ENCODE peak calls at places on chromosome 22, in seven cellular contexts. L, R, M, J, W, E and N are unnamed samples.

GRCh38 chr22:41770715-41771452 is 29.6 kb upstream of the CCDC134 start:
- DNase-seq in M (no peak), J (no peak), R (no peak), E (no peak), W (no peak), L (no peak), N (no peak)

GRCh38 chr22:21446128-21446826 is 20.9 kb upstream of the TMEM191C start:
- DNase-seq in R (no peak), M (no peak), L (peak; percentile 20), W (no peak), E (no peak), J (no peak), N (no peak)

GRCh38 chr22:19469421-19469820 is 9.6 kb downstream of the UFD1 start:
- DNase-seq in W (no peak), M (no peak), L (no peak), E (no peak), J (no peak), R (no peak), N (no peak)

GRCh38 chr22:19448076-19448607 is 631 bp upstream of the C22orf39 start:
- DNase-seq in E (peak; percentile 17), J (no peak), L (peak; percentile 35), W (no peak), M (peak; percentile 65), R (no peak), N (no peak)

GRCh38 chr22:30878516-30879365 is 89.8 kb downstream of the MORC2 start:
- DNase-seq in W (no peak), R (no peak), L (no peak), J (no peak), M (peak; percentile 13), E (no peak), N (no peak)

GRCh38 chr22:37353839-37354238 is 71.5 kb downstream of the CYTH4 start:
- DNase-seq in L (no peak), M (no peak), R (no peak), J (no peak), E (no peak), W (no peak), N (no peak)

GRCh38 chr22:28171135-28171534 is 252.1 kb upstream of the PITPNB start:
- DNase-seq in L (no peak), E (no peak), W (peak; percentile 15), M (no peak), J (no peak), R (no peak), N (no peak)

GRCh38 chr22:48389916-48390315 is 1437.8 kb downstream of the BRD1 start:
- DNase-seq in J (no peak), M (no peak), W (no peak), R (no peak), L (no peak), E (no peak), N (no peak)

GRCh38 chr22:48089601-48090331 is 1327.3 kb downstream of the TBC1D22A start:
- DNase-seq in R (no peak), L (no peak), J (no peak), E (no peak), W (peak; percentile 53), M (peak; percentile 94), N (peak; percentile 26)

GRCh38 chr22:20508815-20509271 is 1.4 kb downstream of the MED15 start:
- DNase-seq in R (peak; percentile 28), W (no peak), J (no peak), M (no peak), L (no peak), E (no peak), N (no peak)

GRCh38 chr22:31583861-31584485 is 78.0 kb downstream of the PISD start:
- DNase-seq in E (no peak), M (no peak), L (no peak), J (no peak), W (no peak), R (peak; percentile 45), N (no peak)

GRCh38 chr22:37486224-37486845 is at the start of gene MFNG:
- DNase-seq in M (peak; percentile 76), L (peak; percentile 71), J (no peak), R (peak; percentile 80), E (peak; percentile 74), W (peak; percentile 26), N (no peak)

GRCh38 chr22:24834845-24835570 is 29.0 kb downstream of the SGSM1 start:
- DNase-seq in W (no peak), J (no peak), E (no peak), L (no peak), M (no peak), R (peak; percentile 26), N (no peak)

GRCh38 chr22:30422481-30423295 is 2.9 kb upstream of the MTFP1 start:
- DNase-seq in E (peak; percentile 46), W (peak; percentile 65), M (peak; percentile 91), J (peak; percentile 72), R (peak; percentile 60), L (peak; percentile 73), N (peak; percentile 93)

GRCh38 chr22:29587938-29588699 is 7.2 kb upstream of the NIPSNAP1 start:
- DNase-seq in L (no peak), W (no peak), J (no peak), R (peak; percentile 42), E (no peak), M (peak; percentile 45), N (peak; percentile 54)

GRCh38 chr22:29244785-29245625 is 22.8 kb downstream of the RHBDD3 start:
- DNase-seq in R (no peak), W (no peak), J (no peak), E (no peak), L (no peak), M (no peak), N (no peak)

GRCh38 chr22:38383417-38383816 is 66.2 kb upstream of the CSNK1E start:
- DNase-seq in J (no peak), L (no peak), R (no peak), E (no peak), W (no peak), M (no peak), N (no peak)

GRCh38 chr22:37906364-37907008 is 389 bp downstream of the MICALL1 start:
- DNase-seq in R (no peak), W (no peak), L (no peak), J (no peak), E (peak; percentile 34), M (no peak), N (no peak)

GRCh38 chr22:24845036-24845918 is 39.3 kb downstream of the SGSM1 start:
- DNase-seq in W (no peak), E (no peak), J (peak; percentile 30), M (peak; percentile 91), R (no peak), L (no peak), N (no peak)

GRCh38 chr22:32533265-32534068 is 58.9 kb downstream of the FBXO7 start:
- DNase-seq in J (no peak), M (no peak), R (no peak), W (no peak), L (no peak), E (no peak), N (peak; percentile 56)

GRCh38 chr22:27686534-27686933 is 115.0 kb downstream of the MN1 start:
- DNase-seq in R (peak; percentile 87), J (peak; percentile 70), M (peak; percentile 96), L (no peak), E (no peak), W (no peak), N (peak; percentile 65)

GRCh38 chr22:19974935-19975706 is 33.5 kb upstream of the TXNRD2 start:
- DNase-seq in L (no peak), W (no peak), J (no peak), M (no peak), R (peak; percentile 68), E (no peak), N (no peak)

GRCh38 chr22:26894766-26895485 is 237.5 kb downstream of the MIAT start:
- DNase-seq in R (peak; percentile 88), M (peak; percentile 77), L (peak; percentile 29), J (no peak), E (no peak), W (no peak), N (peak; percentile 93)

GRCh38 chr22:48886604-48887393 is 940.9 kb downstream of the BRD1 start:
- DNase-seq in L (no peak), R (no peak), M (no peak), W (no peak), J (no peak), E (no peak), N (no peak)

GRCh38 chr22:19138217-19139000 is 6.0 kb downstream of the ESS2 start:
- DNase-seq in J (no peak), R (no peak), M (no peak), L (no peak), E (no peak), W (no peak), N (no peak)

GRCh38 chr22:20113551-20114310 is 2.2 kb upstream of the RANBP1 start:
- DNase-seq in R (no peak), M (peak; percentile 20), L (no peak), E (no peak), W (no peak), J (no peak), N (no peak)

GRCh38 chr22:32536352-32536751 is 61.7 kb downstream of the FBXO7 start:
- DNase-seq in R (no peak), L (no peak), E (no peak), M (no peak), J (no peak), W (no peak), N (no peak)

GRCh38 chr22:38299001-38299651 is 18.1 kb downstream of the CSNK1E start:
- DNase-seq in W (no peak), E (no peak), J (no peak), L (no peak), M (no peak), R (no peak), N (no peak)

GRCh38 chr22:23153994-23154393 is 8.7 kb downstream of the RAB36 start:
- DNase-seq in E (no peak), W (no peak), R (no peak), M (no peak), L (no peak), J (no peak), N (no peak)
- H3K4me1 ChIP-seq in E (peaks cover 13% of the 10 kb centered on the region), W (no peaks in the 10 kb centered on the region), R (no peaks in the 10 kb centered on the region), M (no peaks in the 10 kb centered on the region), L (peaks cover 10% of the 10 kb centered on the region), J (no peaks in the 10 kb centered on the region), N (peaks cover 8% of the 10 kb centered on the region)

GRCh38 chr22:50296658-50297490 is 10.6 kb downstream of the PLXNB2 start:
- DNase-seq in J (no peak), E (no peak), M (peak; percentile 59), L (no peak), W (no peak), R (no peak), N (no peak)
- H3K4me3 ChIP-seq in J (no peak overlapping the region), E (no peak overlapping the region), M (no peak overlapping the region), L (no peak overlapping the region), W (no peak overlapping the region), R (no peak overlapping the region), N (no peak overlapping the region)

DNA sequence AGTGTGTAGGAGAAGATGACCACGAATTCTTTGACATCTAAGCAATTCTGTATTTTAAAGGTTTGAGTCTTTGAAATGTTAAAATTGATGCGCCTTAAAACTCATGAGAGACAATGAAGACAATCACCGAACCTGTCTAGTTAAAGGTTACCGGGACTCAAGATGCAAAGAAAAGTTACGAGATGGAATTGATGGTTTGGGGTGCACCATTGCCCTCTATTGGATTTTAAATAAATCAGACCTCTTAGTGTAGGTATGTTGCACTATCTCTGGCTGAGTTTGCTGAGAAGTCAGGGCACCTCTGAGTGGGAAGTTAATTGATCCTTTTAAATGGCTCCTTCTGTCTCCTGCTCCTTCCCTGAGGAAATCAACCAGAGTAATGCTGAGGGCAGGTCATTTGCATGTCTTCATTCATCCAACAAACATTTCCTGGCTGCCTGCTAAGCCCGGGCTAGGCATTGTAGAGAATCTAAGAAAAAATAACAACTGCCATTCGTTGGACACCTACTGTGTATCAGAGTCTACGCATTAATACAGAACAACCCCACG is 19.4 kb upstream of the TMA7B start:
- DNase-seq in L (no peak), W (no peak), J (no peak), M (no peak), E (no peak), R (no peak), N (no peak)
- H3K4me1 ChIP-seq in L (no peaks in the 10 kb centered on the region), W (no peaks in the 10 kb centered on the region), J (no peaks in the 10 kb centered on the region), M (no peaks in the 10 kb centered on the region), E (peaks cover 98% of the 10 kb centered on the region), R (no peaks in the 10 kb centered on the region), N (no peaks in the 10 kb centered on the region)

GRCh38 chr22:16717699-16718558 is 107.3 kb downstream of the XKR3 start:
- DNase-seq in J (no peak), W (no peak), R (no peak), L (no peak), E (no peak), M (no peak), N (no peak)
- H3K4me3 ChIP-seq in J (no peak overlapping the region), W (no peak overlapping the region), R (no peak overlapping the region), L (no peak overlapping the region), E (no peak overlapping the region), M (no peak overlapping the region), N (no peak overlapping the region)